ENCODE peak calls at places on chromosomes 1 and 21, in four cellular contexts. W is mesenchymal stem cell, B is IMR-90, V is H9. X is an unnamed sample.

GRCh38 chr21:37220433-37220980 is 46.6 kb downstream of the VPS26C start:
- DNase-seq in B (peak; percentile 50), V (no peak), W (no peak), X (no peak)

GRCh38 chr21:43328591-43329360 is 98.2 kb downstream of the SIK1 start:
- DNase-seq in W (no peak), V (no peak), B (no peak), X (no peak)

GRCh38 chr21:45593162-45594022 is 50.1 kb upstream of the PCBP3 start:
- DNase-seq in B (no peak), W (no peak), V (no peak), X (no peak)

GRCh38 chr1:160375788-160376524 is 9.1 kb downstream of the NHLH1 start:
- DNase-seq in W (peak; percentile 60), V (peak; percentile 67), B (no peak), X (no peak)

GRCh38 chr1:175714350-175714749 is 29.0 kb downstream of the TNR start:
- DNase-seq in B (no peak), V (no peak), W (no peak), X (no peak)

GRCh38 chr1:227058321-227058751 is 118.2 kb downstream of the COQ8A start:
- DNase-seq in B (peak; percentile 80), W (peak; percentile 87), V (no peak), X (peak; percentile 7)

GRCh38 chr21:39313042-39313456 is 383 bp downstream of the BRWD1 start:
- DNase-seq in W (peak; percentile 7), B (no peak), V (peak; percentile 46), X (peak; percentile 38)

GRCh38 chr1:19869929-19870328 is 12.3 kb upstream of the OTUD3 start:
- DNase-seq in V (no peak), W (peak; percentile 59), B (peak; percentile 58), X (peak; percentile 85)

GRCh38 chr1:184622136-184622823 is 132.4 kb downstream of the EDEM3 start:
- DNase-seq in W (peak; percentile 75), B (peak; percentile 90), V (no peak), X (no peak)

GRCh38 chr1:11158720-11159321 is 30.3 kb upstream of the ANGPTL7 start:
- DNase-seq in B (peak; percentile 97), V (no peak), W (peak; percentile 55), X (no peak)

GRCh38 chr1:200963076-200963475 is 60.4 kb downstream of the KIF21B start:
- DNase-seq in W (no peak), V (no peak), B (no peak), X (no peak)

GRCh38 chr21:42063206-42063577 is 7.9 kb upstream of the UMODL1 start:
- DNase-seq in B (no peak), W (no peak), V (no peak), X (no peak)

GRCh38 chr1:241782396-241782795 is 65.6 kb upstream of the EXO1 start:
- DNase-seq in W (no peak), V (no peak), B (no peak), X (no peak)

GRCh38 chr21:41378849-41379248 is 17.0 kb downstream of the MX2 start:
- DNase-seq in B (no peak), V (no peak), W (no peak), X (no peak)

GRCh38 chr1:26991310-26992116 is 2.0 kb upstream of the TRNP1 start:
- DNase-seq in V (peak; percentile 32), W (peak; percentile 75), B (peak; percentile 88), X (no peak)

GRCh38 chr1:7103322-7104052 is 318.2 kb downstream of the CAMTA1 start:
- DNase-seq in V (no peak), W (peak; percentile 5), B (no peak), X (no peak)

GRCh38 chr1:214966366-214966765 is 116.2 kb upstream of the KCNK2 start:
- DNase-seq in B (peak; percentile 19), W (no peak), V (no peak), X (no peak)

GRCh38 chr1:206637605-206638004 is 2.3 kb downstream of the DYRK3 start:
- DNase-seq in B (no peak), W (no peak), V (no peak), X (no peak)

GRCh38 chr1:61980561-61980960 is 214.1 kb upstream of the L1TD1 start:
- DNase-seq in V (peak; percentile 40), W (peak; percentile 5), B (no peak), X (no peak)

GRCh38 chr1:162412002-162412401 is at the start of gene SH2D1B:
- DNase-seq in B (no peak), V (no peak), W (no peak), X (no peak)
- H4K91ac ChIP-seq in B (no peak within 1 kb of the TSS), V (no peak within 1 kb of the TSS), W (no peak within 1 kb of the TSS), X (no peak within 1 kb of the TSS)

DNA sequence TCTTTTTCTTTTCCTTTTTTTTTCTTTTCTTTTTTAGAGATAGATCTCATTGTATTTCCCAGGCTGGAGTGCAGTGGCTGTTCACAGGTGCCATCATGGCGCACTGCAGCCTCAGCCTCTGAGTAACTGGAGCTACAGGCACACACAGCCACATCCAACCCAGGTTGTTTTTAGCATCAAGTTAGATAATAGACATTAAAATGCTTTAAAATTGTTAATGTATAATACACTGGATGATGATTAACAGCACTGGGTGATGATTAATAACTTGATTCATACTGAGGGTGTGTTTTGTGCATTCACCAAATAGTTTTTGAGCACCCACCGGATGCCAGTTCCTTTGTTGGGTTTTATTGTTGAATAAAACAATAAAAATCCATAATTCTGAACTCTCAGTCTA is 75.2 kb downstream of the BEND5 start:
- DNase-seq in B (no peak), V (no peak), W (no peak), X (no peak)
- H4K91ac ChIP-seq in B (no peak overlapping the region), V (no peak overlapping the region), W (no peak overlapping the region), X (no peak overlapping the region)

GRCh38 chr1:210378721-210379120 is 50.0 kb downstream of the HHAT start:
- DNase-seq in W (no peak), B (peak; percentile 39), V (no peak), X (no peak)

GRCh38 chr1:210377934-210378333 is 49.2 kb downstream of the HHAT start:
- DNase-seq in V (no peak), W (no peak), B (peak; percentile 72), X (no peak)

GRCh38 chr1:210374600-210374953 is 45.9 kb downstream of the HHAT start:
- DNase-seq in B (no peak), W (no peak), V (no peak), X (no peak)

GRCh38 chr1:210373878-210374599 is 45.3 kb downstream of the HHAT start:
- DNase-seq in W (peak; percentile 99), B (peak; percentile 97), V (peak; percentile 91), X (peak; percentile 97)

DNA sequence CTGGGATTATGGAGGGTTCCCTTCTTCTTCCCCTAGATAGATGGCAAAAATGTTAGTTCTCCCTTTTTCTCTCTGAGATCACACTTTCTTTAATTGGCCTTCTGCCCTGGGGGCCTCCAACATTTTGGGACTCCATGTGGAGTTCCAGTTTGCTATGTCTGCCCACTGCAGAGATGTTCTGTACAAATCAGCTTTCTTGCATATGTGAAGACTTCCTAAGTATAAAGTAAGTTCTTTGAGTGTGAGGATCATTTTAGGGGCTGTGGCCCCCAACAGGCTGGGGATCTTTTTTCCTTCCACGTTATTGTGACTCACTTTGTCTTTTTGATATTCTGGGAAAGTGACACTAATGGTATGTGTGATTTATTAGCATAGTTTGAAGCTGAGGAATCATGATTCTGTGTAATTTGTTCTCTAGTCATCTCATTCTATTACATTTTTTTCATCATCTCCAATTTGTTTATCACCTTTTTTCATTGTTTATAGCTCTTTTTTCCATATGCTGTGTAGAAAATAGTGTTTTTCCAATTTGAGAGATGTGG is 48.2 kb downstream of the HHAT start:
- DNase-seq in V (no peak), B (peak; percentile 61), W (no peak), X (no peak)
- H4K91ac ChIP-seq in V (no peak overlapping the region), B (peak overlapping the region; percentile 38), W (no peak overlapping the region), X (no peak overlapping the region)

DNA sequence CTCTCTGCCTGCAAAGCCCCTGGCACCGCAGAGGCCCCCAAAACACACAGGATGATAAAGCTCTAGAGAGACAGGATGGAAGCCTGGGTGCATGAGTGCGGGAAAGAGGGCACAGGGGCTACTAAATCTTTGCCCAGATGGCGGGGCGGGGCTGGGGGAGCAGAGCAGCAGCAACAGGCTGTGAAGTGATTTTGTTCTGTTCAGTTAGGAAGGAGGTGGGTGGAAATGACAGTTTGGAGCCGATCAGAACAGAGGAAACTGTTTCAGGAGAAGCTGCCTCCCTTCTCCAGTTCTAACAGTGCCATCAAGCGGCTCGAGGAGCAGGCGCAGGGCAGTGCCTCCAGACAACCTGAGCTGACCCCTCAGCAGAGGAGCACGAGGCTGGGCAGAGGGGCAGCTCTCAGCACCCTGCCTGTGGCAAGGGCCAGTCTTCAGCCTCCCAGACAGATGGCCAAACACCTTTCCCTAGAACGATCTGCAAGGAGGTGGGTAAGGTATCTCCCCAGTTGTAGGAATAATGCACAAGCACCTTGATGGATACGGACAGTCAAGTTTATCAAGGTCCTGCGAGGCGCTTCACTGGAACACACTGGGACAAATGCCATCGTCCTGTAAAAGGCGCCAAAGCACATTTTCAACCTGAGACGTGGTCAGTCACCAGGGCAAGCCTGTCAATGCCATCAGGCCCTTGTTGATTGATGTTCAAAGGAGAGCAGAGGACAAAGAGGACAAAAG is 44.9 kb downstream of the TOMM20 start:
- DNase-seq in V (peak; percentile 88), B (peak; percentile 94), W (peak; percentile 96), X (peak; percentile 67)
- H4K91ac ChIP-seq in V (no peak overlapping the region), B (peak overlapping the region; percentile 91), W (peak overlapping the region; percentile 96), X (peak overlapping the region; percentile 82)

GRCh38 chr1:46529031-46529630 is 22.3 kb downstream of the KNCN start:
- DNase-seq in W (no peak), V (no peak), B (no peak), X (no peak)

GRCh38 chr1:46530791-46531409 is 20.5 kb downstream of the KNCN start:
- DNase-seq in W (no peak), B (no peak), V (no peak), X (no peak)

GRCh38 chr1:46528297-46528955 is 23.0 kb downstream of the KNCN start:
- DNase-seq in V (no peak), W (no peak), B (peak; percentile 22), X (no peak)

GRCh38 chr1:46532095-46532494 is 19.4 kb downstream of the KNCN start:
- DNase-seq in W (no peak), V (no peak), B (no peak), X (no peak)

DNA sequence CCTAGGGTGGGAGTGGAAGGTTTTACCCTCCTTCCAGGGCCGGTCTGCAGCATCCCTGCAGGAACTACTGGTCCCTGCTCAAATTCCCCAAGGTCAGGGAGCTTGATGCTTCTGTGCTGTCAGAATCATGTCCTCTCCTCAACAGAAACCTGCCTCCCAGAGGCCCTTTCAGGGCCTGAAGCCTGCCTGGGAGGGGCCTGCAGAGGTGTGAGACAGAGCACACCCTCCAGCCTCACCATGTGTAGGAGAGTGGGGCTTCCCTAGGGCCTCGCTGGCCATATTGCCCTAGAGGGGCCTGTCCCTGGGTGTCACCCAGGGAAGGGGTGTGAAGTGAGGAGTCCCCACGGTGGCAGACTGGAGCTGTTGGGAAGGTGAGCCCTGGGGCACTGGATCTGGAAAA is 21.1 kb downstream of the KNCN start:
- DNase-seq in V (no peak), W (no peak), B (no peak), X (no peak)
- H4K91ac ChIP-seq in V (no peak overlapping the region), W (peak overlapping the region; percentile 3), B (no peak overlapping the region), X (no peak overlapping the region)

X was measured in trophoblast cell.